ENCODE peak calls at places on chromosomes 12 and 14, in four cellular contexts. F is HEK293T, K is AG10803, C is GM03348. G is an unnamed sample.
A peak's percentile ranks its signal among the peaks of the same experiment; 100 is the strongest.

GRCh38 chr14:103803661-103804060 is 43.7 kb downstream of the PPP1R13B start:
- DNase-seq in F (no peak), K (peak; percentile 31), C (peak; percentile 37), G (peak; percentile 41)

GRCh38 chr14:36852853-36853634 is 191.4 kb downstream of the PAX9 start:
- DNase-seq in F (no peak), K (peak; percentile 60), C (peak; percentile 7), G (peak; percentile 21)

GRCh38 chr14:103633391-103633790 is 4.4 kb downstream of the KLC1 start:
- DNase-seq in F (no peak), K (no peak), C (no peak), G (no peak)

GRCh38 chr12:54135621-54136027 is 53.2 kb downstream of the SMUG1 start:
- DNase-seq in F (no peak), K (peak; percentile 57), C (no peak), G (no peak)

GRCh38 chr12:44875954-44876553 is at the start of gene NELL2:
- DNase-seq in F (peak; percentile 83), K (peak; percentile 14), C (peak; percentile 83), G (no peak)

GRCh38 chr12:15956413-15957185 is 45.5 kb downstream of the DERA start:
- DNase-seq in F (no peak), K (no peak), C (no peak), G (no peak)

GRCh38 chr12:39852346-39852745 is 232.7 kb upstream of the ABCD2 start:
- DNase-seq in F (no peak), K (no peak), C (no peak), G (no peak)

GRCh38 chr12:53223391-53224267 is 8.4 kb downstream of the RARG start:
- DNase-seq in F (no peak), K (peak; percentile 73), C (peak; percentile 76), G (no peak)

GRCh38 chr14:65356327-65356836 is 56.1 kb upstream of the FUT8 start:
- DNase-seq in F (no peak), K (peak; percentile 74), C (peak; percentile 77), G (peak; percentile 94)

GRCh38 chr12:72141381-72141780 is 130.8 kb upstream of the TRHDE start:
- DNase-seq in F (peak; percentile 21), K (no peak), C (no peak), G (no peak)

GRCh38 chr12:126663304-126664094 is 1598.3 kb downstream of the AACS start:
- DNase-seq in F (peak; percentile 40), K (no peak), C (no peak), G (no peak)

GRCh38 chr12:80332827-80333226 is 111.2 kb upstream of the PTPRQ start:
- DNase-seq in F (no peak), K (no peak), C (no peak), G (no peak)

GRCh38 chr14:64092338-64092737 is 201.8 kb downstream of the ESR2 start:
- DNase-seq in F (no peak), K (no peak), C (no peak), G (no peak)

GRCh38 chr14:77864085-77864484 is 64.2 kb downstream of the ADCK1 start:
- DNase-seq in F (no peak), K (no peak), C (no peak), G (no peak)

GRCh38 chr14:44942436-44942835 is 19.3 kb downstream of the KLHL28 start:
- DNase-seq in F (no peak), K (no peak), C (no peak), G (no peak)

GRCh38 chr14:82636426-82636825 is 1102.8 kb upstream of the SEL1L start:
- DNase-seq in F (no peak), K (no peak), C (no peak), G (no peak)

GRCh38 chr14:102594514-102595175 is 2.2 kb downstream of the RCOR1 start:
- DNase-seq in F (peak; percentile 68), K (peak; percentile 62), C (peak; percentile 78), G (peak; percentile 74)

GRCh38 chr14:102937331-102938175 is 15.1 kb downstream of the AMN start:
- DNase-seq in F (no peak), K (no peak), C (no peak), G (no peak)

GRCh38 chr14:37864861-37865718 is 269.7 kb downstream of the TTC6 start:
- DNase-seq in F (no peak), K (peak; percentile 89), C (peak; percentile 76), G (peak; percentile 57)

GRCh38 chr12:104627231-104627974 is 170.7 kb downstream of the CHST11 start:
- DNase-seq in F (no peak), K (no peak), C (no peak), G (no peak)

GRCh38 chr12:70919161-70919560 is 1.4 kb downstream of the PTPRR start:
- DNase-seq in F (no peak), K (no peak), C (no peak), G (no peak)

GRCh38 chr12:69136931-69137613 is 102.3 kb upstream of the CPSF6 start:
- DNase-seq in F (no peak), K (peak; percentile 13), C (no peak), G (no peak)

GRCh38 chr14:105537580-105538474 is 11.4 kb downstream of the TMEM121 start:
- DNase-seq in F (peak; percentile 88), K (no peak), C (peak; percentile 89), G (no peak)

GRCh38 chr14:91373591-91374245 is 43.9 kb downstream of the CCDC88C start:
- DNase-seq in F (no peak), K (no peak), C (no peak), G (no peak)

GRCh38 chr12:122190842-122191668 is 8.1 kb downstream of the LRRC43 start:
- DNase-seq in F (peak; percentile 81), K (peak; percentile 40), C (peak; percentile 82), G (peak; percentile 46)

GRCh38 chr12:112841240-112841639 is 49.7 kb downstream of the RPH3A start:
- DNase-seq in F (no peak), K (no peak), C (no peak), G (no peak)

GRCh38 chr12:46386360-46386867 is 13.8 kb upstream of the SLC38A2 start:
- DNase-seq in F (no peak), K (peak; percentile 97), C (peak; percentile 34), G (peak; percentile 98)

GRCh38 chr14:86897704-86898513 is 1095.1 kb downstream of the GALC start:
- DNase-seq in F (no peak), K (no peak), C (no peak), G (no peak)

GRCh38 chr12:48084066-48084465 is 21.8 kb downstream of the SENP1 start:
- DNase-seq in F (no peak), K (peak; percentile 36), C (peak; percentile 20), G (peak; percentile 26)

GRCh38 chr14:103122578-103123127 is 608 bp upstream of the TNFAIP2 start:
- DNase-seq in F (no peak), K (no peak), C (peak; percentile 35), G (no peak)

GRCh38 chr12:7158866-7159600 is 28.9 kb downstream of the CLSTN3 start:
- DNase-seq in F (no peak), K (no peak), C (no peak), G (no peak)

GRCh38 chr12:20127401-20127800 is 240.9 kb upstream of the PDE3A start:
- DNase-seq in F (no peak), K (no peak), C (no peak), G (peak; percentile 27)

GRCh38 chr14:64726585-64726890 is 22.3 kb downstream of the PLEKHG3 start:
- DNase-seq in F (no peak), K (no peak), C (no peak), G (no peak)

GRCh38 chr12:121404734-121405133 is 4.8 kb downstream of the RNF34 start:
- DNase-seq in F (no peak), K (no peak), C (no peak), G (no peak)

GRCh38 chr12:122862872-122863701 is 27.8 kb downstream of the HIP1R start:
- DNase-seq in F (no peak), K (no peak), C (no peak), G (no peak)

G was measured in HCEC 1CT.